ENCODE peak calls at places on chromosome 19, in nine cellular contexts. One of them, this sample, is unnamed.

GRCh38 chr19:17739121-17739875 is 12.0 kb upstream of the FCHO1 start:
- DNase-seq in body of pancreas: no peak
- DNase-seq in astrocyte of the cerebellum: no peak
- DNase-seq in AG09309: no peak
- DNase-seq in cardiac fibroblast: no peak
- DNase-seq in upper lobe of right lung: no peak
- DNase-seq in breast epithelium: no peak
- DNase-seq in fibroblast of mammary gland: no peak
- DNase-seq in H1: no peak
- DNase-seq in this sample: peak; percentile 23

GRCh38 chr19:30593358-30593757 is 221.2 kb downstream of the ZNF536 start:
- DNase-seq in astrocyte of the cerebellum: no peak
- DNase-seq in cardiac fibroblast: no peak
- DNase-seq in upper lobe of right lung: no peak
- DNase-seq in H1: no peak
- DNase-seq in fibroblast of mammary gland: no peak
- DNase-seq in breast epithelium: peak; percentile 38
- DNase-seq in AG09309: no peak
- DNase-seq in body of pancreas: no peak
- DNase-seq in this sample: no peak

GRCh38 chr19:27754700-27755099 is 1458.3 kb downstream of the UQCRFS1 start:
- DNase-seq in AG09309: no peak
- DNase-seq in cardiac fibroblast: no peak
- DNase-seq in upper lobe of right lung: no peak
- DNase-seq in H1: no peak
- DNase-seq in fibroblast of mammary gland: no peak
- DNase-seq in astrocyte of the cerebellum: no peak
- DNase-seq in breast epithelium: no peak
- DNase-seq in body of pancreas: no peak
- DNase-seq in this sample: no peak

GRCh38 chr19:12791345-12792047 is at the start of gene JUNB:
- DNase-seq in astrocyte of the cerebellum: peak; percentile 93
- DNase-seq in cardiac fibroblast: peak; percentile 98
- DNase-seq in upper lobe of right lung: peak; percentile 99
- DNase-seq in breast epithelium: peak; percentile 98
- DNase-seq in AG09309: peak; percentile 90
- DNase-seq in fibroblast of mammary gland: peak; percentile 95
- DNase-seq in body of pancreas: peak; percentile 98
- DNase-seq in H1: no peak
- DNase-seq in this sample: peak; percentile 99

GRCh38 chr19:47058621-47059020 is 10.2 kb upstream of the TMEM160 start:
- DNase-seq in cardiac fibroblast: no peak
- DNase-seq in AG09309: no peak
- DNase-seq in body of pancreas: no peak
- DNase-seq in H1: no peak
- DNase-seq in breast epithelium: no peak
- DNase-seq in astrocyte of the cerebellum: no peak
- DNase-seq in fibroblast of mammary gland: no peak
- DNase-seq in upper lobe of right lung: no peak
- DNase-seq in this sample: no peak

GRCh38 chr19:35555301-35556005 is 8.0 kb downstream of the ATP4A start:
- DNase-seq in H1: no peak
- DNase-seq in AG09309: no peak
- DNase-seq in breast epithelium: no peak
- DNase-seq in cardiac fibroblast: peak; percentile 39
- DNase-seq in upper lobe of right lung: no peak
- DNase-seq in fibroblast of mammary gland: peak; percentile 52
- DNase-seq in astrocyte of the cerebellum: no peak
- DNase-seq in body of pancreas: no peak
- DNase-seq in this sample: no peak

GRCh38 chr19:38735257-38735686 is 9.0 kb downstream of the CAPN12 start:
- DNase-seq in body of pancreas: no peak
- DNase-seq in H1: no peak
- DNase-seq in breast epithelium: peak; percentile 41
- DNase-seq in fibroblast of mammary gland: no peak
- DNase-seq in astrocyte of the cerebellum: no peak
- DNase-seq in cardiac fibroblast: no peak
- DNase-seq in AG09309: no peak
- DNase-seq in upper lobe of right lung: peak; percentile 70
- DNase-seq in this sample: no peak

GRCh38 chr19:50626796-50627195 is 12.9 kb downstream of the SYT3 start:
- DNase-seq in fibroblast of mammary gland: no peak
- DNase-seq in breast epithelium: no peak
- DNase-seq in astrocyte of the cerebellum: no peak
- DNase-seq in H1: no peak
- DNase-seq in AG09309: no peak
- DNase-seq in body of pancreas: no peak
- DNase-seq in cardiac fibroblast: no peak
- DNase-seq in upper lobe of right lung: no peak
- DNase-seq in this sample: no peak

GRCh38 chr19:47228937-47229673 is 1.9 kb downstream of the BBC3 start:
- DNase-seq in breast epithelium: peak; percentile 35
- DNase-seq in fibroblast of mammary gland: peak; percentile 41
- DNase-seq in AG09309: no peak
- DNase-seq in astrocyte of the cerebellum: no peak
- DNase-seq in H1: no peak
- DNase-seq in cardiac fibroblast: peak; percentile 39
- DNase-seq in body of pancreas: no peak
- DNase-seq in upper lobe of right lung: peak; percentile 67
- DNase-seq in this sample: no peak

GRCh38 chr19:10551698-10552301 is 8.1 kb downstream of the ATG4D start:
- DNase-seq in body of pancreas: peak; percentile 50
- DNase-seq in fibroblast of mammary gland: peak; percentile 53
- DNase-seq in H1: no peak
- DNase-seq in upper lobe of right lung: no peak
- DNase-seq in cardiac fibroblast: peak; percentile 58
- DNase-seq in astrocyte of the cerebellum: no peak
- DNase-seq in AG09309: no peak
- DNase-seq in breast epithelium: no peak
- DNase-seq in this sample: no peak

GRCh38 chr19:9793051-9793591 is 24.6 kb upstream of the ZNF846 start:
- DNase-seq in breast epithelium: peak; percentile 59
- DNase-seq in H1: no peak
- DNase-seq in fibroblast of mammary gland: peak; percentile 54
- DNase-seq in upper lobe of right lung: peak; percentile 86
- DNase-seq in AG09309: no peak
- DNase-seq in cardiac fibroblast: peak; percentile 52
- DNase-seq in body of pancreas: peak; percentile 48
- DNase-seq in astrocyte of the cerebellum: no peak
- DNase-seq in this sample: peak; percentile 74

GRCh38 chr19:47241919-47242644 is 11.1 kb upstream of the BBC3 start:
- DNase-seq in body of pancreas: no peak
- DNase-seq in upper lobe of right lung: no peak
- DNase-seq in AG09309: no peak
- DNase-seq in astrocyte of the cerebellum: no peak
- DNase-seq in cardiac fibroblast: peak; percentile 16
- DNase-seq in breast epithelium: no peak
- DNase-seq in fibroblast of mammary gland: no peak
- DNase-seq in H1: no peak
- DNase-seq in this sample: no peak

GRCh38 chr19:54883228-54883627 is 9.2 kb downstream of the FCAR start:
- DNase-seq in fibroblast of mammary gland: no peak
- DNase-seq in AG09309: no peak
- DNase-seq in upper lobe of right lung: no peak
- DNase-seq in astrocyte of the cerebellum: no peak
- DNase-seq in breast epithelium: no peak
- DNase-seq in cardiac fibroblast: no peak
- DNase-seq in body of pancreas: no peak
- DNase-seq in H1: no peak
- DNase-seq in this sample: no peak

GRCh38 chr19:54881884-54882283 is 7.8 kb downstream of the FCAR start:
- DNase-seq in cardiac fibroblast: no peak
- DNase-seq in upper lobe of right lung: no peak
- DNase-seq in fibroblast of mammary gland: no peak
- DNase-seq in body of pancreas: no peak
- DNase-seq in astrocyte of the cerebellum: no peak
- DNase-seq in AG09309: no peak
- DNase-seq in breast epithelium: no peak
- DNase-seq in H1: no peak
- DNase-seq in this sample: no peak

DNA sequence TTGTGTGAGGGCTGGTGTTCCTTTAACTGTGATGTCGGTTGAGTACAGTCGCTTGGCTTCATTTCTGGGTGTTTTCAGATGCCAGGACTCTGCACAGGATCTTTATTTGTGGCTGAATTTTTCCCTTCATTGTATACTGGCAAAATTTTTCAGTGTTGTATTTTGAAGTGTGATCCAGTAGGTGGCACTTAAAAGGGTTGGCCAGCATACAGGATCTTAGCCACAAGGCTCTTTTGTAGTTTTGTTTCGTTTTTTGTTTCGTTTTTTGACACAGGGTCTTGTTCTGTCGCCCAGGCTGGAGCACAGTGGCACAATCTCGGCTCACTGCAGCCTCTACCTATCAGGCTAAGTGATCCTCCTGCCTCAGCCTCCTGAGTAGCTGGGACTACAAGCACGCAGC is 8.7 kb downstream of the FCAR start:
- DNase-seq in breast epithelium: no peak
- DNase-seq in AG09309: no peak
- DNase-seq in astrocyte of the cerebellum: no peak
- DNase-seq in fibroblast of mammary gland: no peak
- DNase-seq in cardiac fibroblast: no peak
- DNase-seq in H1: no peak
- DNase-seq in upper lobe of right lung: no peak
- DNase-seq in body of pancreas: no peak
- DNase-seq in this sample: no peak
- TF ChIP-seq CTCF in breast epithelium: no peak
- TF ChIP-seq CTCF in AG09309: no peak
- TF ChIP-seq CTCF in astrocyte of the cerebellum: no peak
- TF ChIP-seq CTCF in fibroblast of mammary gland: no peak
- TF ChIP-seq CTCF in cardiac fibroblast: no peak
- TF ChIP-seq CTCF in H1: no peak
- TF ChIP-seq CTCF in upper lobe of right lung: no peak
- TF ChIP-seq CTCF in body of pancreas: no peak
- TF ChIP-seq CTCF in this sample: no peak

DNA sequence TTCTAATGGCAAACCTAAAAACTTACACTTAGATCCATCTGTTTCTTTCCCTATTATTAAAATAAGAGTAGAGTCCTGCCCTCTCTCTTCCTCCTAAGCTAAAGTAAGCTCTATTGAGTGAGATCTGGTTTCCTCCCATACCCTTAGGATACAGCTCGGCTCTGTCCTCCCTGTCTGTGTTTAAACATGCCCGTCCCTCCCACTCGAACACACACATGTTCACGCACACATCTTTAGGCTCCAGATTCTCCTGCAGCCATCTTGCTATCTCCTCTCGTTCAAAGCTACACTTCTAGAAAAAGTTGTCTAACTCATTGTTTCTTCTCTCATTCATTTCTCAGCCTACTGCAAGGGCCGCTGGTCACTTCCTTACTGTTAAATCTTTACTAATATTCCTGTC is 15.1 kb upstream of the CEBPG start:
- DNase-seq in cardiac fibroblast: no peak
- DNase-seq in upper lobe of right lung: no peak
- DNase-seq in body of pancreas: no peak
- DNase-seq in H1: no peak
- DNase-seq in AG09309: no peak
- DNase-seq in breast epithelium: no peak
- DNase-seq in fibroblast of mammary gland: no peak
- DNase-seq in astrocyte of the cerebellum: no peak
- DNase-seq in this sample: no peak
- H3K4me3 ChIP-seq in cardiac fibroblast: no peak overlapping the region
- H3K4me3 ChIP-seq in upper lobe of right lung: no peak overlapping the region
- H3K4me3 ChIP-seq in body of pancreas: no peak overlapping the region
- H3K4me3 ChIP-seq in H1: no peak overlapping the region
- H3K4me3 ChIP-seq in AG09309: no peak overlapping the region
- H3K4me3 ChIP-seq in breast epithelium: no peak overlapping the region
- H3K4me3 ChIP-seq in fibroblast of mammary gland: no peak overlapping the region
- H3K4me3 ChIP-seq in astrocyte of the cerebellum: no peak overlapping the region
- H3K4me3 ChIP-seq in this sample: no peak overlapping the region

GRCh38 chr19:2235396-2236284 is 489 bp downstream of the PLEKHJ1 start:
- DNase-seq in cardiac fibroblast: no peak
- DNase-seq in body of pancreas: peak; percentile 73
- DNase-seq in breast epithelium: peak; percentile 32
- DNase-seq in upper lobe of right lung: peak; percentile 80
- DNase-seq in fibroblast of mammary gland: no peak
- DNase-seq in H1: no peak
- DNase-seq in AG09309: no peak
- DNase-seq in astrocyte of the cerebellum: no peak
- DNase-seq in this sample: no peak
- TF ChIP-seq CTCF in cardiac fibroblast: no peak
- TF ChIP-seq CTCF in body of pancreas: no peak
- TF ChIP-seq CTCF in breast epithelium: no peak
- TF ChIP-seq CTCF in upper lobe of right lung: no peak
- TF ChIP-seq CTCF in fibroblast of mammary gland: no peak
- TF ChIP-seq CTCF in H1: no peak
- TF ChIP-seq CTCF in AG09309: no peak
- TF ChIP-seq CTCF in astrocyte of the cerebellum: no peak
- TF ChIP-seq CTCF in this sample: no peak

DNA sequence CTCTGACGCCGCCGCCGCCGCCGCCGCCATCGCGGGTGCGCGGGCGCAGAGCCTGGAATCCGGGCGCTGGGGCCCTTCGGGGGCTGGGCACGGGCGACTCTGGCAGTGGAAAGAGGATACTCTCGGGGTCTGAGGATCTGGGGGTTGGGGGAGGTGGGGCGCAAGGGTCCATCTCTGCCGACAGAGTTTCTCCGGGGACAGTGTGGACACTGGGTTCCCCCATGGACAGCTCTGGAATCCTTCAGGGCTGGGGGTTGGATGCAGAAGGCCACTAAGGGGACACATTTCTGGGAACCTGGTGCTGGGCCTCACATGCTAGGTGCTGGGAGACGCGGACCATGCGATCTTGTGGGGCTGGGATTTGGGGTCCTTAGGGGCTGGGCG is 2.3 kb downstream of the TGFBR3L start:
- DNase-seq in cardiac fibroblast: no peak
- DNase-seq in AG09309: no peak
- DNase-seq in fibroblast of mammary gland: no peak
- DNase-seq in body of pancreas: no peak
- DNase-seq in astrocyte of the cerebellum: no peak
- DNase-seq in upper lobe of right lung: no peak
- DNase-seq in breast epithelium: no peak
- DNase-seq in H1: no peak
- DNase-seq in this sample: no peak
- H3K4me3 ChIP-seq in cardiac fibroblast: peak overlapping the region; percentile 40
- H3K4me3 ChIP-seq in AG09309: peak overlapping the region; percentile 43
- H3K4me3 ChIP-seq in fibroblast of mammary gland: peak overlapping the region; percentile 17
- H3K4me3 ChIP-seq in body of pancreas: no peak overlapping the region
- H3K4me3 ChIP-seq in astrocyte of the cerebellum: no peak overlapping the region
- H3K4me3 ChIP-seq in upper lobe of right lung: peak overlapping the region; percentile 43
- H3K4me3 ChIP-seq in breast epithelium: peak overlapping the region; percentile 66
- H3K4me3 ChIP-seq in H1: peak overlapping the region; percentile 55
- H3K4me3 ChIP-seq in this sample: peak overlapping the region; percentile 31

DNA sequence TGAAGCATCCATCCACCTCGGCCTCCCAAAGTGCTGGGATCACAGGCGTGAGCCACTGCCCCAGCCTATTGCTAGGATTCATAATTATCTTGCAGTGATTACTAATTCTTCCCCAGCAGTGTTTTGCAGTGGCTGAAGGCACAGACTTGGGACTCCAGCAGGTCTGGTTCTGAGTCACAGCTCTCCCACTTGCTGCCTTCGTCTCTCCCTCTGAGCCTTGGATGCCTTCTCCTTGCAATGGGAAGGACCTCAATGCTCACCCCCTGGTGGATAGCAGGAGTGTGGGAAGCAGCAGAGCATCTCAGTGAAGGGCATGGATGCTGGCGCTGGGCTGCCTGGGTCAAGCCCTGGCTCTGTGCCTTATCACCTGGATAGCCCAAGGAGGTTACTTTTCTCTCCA is 37.6 kb upstream of the SHKBP1 start:
- DNase-seq in cardiac fibroblast: peak; percentile 18
- DNase-seq in body of pancreas: no peak
- DNase-seq in fibroblast of mammary gland: peak; percentile 17
- DNase-seq in AG09309: no peak
- DNase-seq in upper lobe of right lung: no peak
- DNase-seq in breast epithelium: no peak
- DNase-seq in H1: no peak
- DNase-seq in astrocyte of the cerebellum: no peak
- DNase-seq in this sample: no peak
- TF ChIP-seq CTCF in cardiac fibroblast: no peak
- TF ChIP-seq CTCF in body of pancreas: no peak
- TF ChIP-seq CTCF in fibroblast of mammary gland: no peak
- TF ChIP-seq CTCF in AG09309: no peak
- TF ChIP-seq CTCF in upper lobe of right lung: no peak
- TF ChIP-seq CTCF in breast epithelium: no peak
- TF ChIP-seq CTCF in H1: peak; percentile 35
- TF ChIP-seq CTCF in astrocyte of the cerebellum: no peak
- TF ChIP-seq CTCF in this sample: no peak